ENCODE peak calls at places on chromosome 19, in nine cellular contexts. One of them, this sample, is unnamed.

GRCh38 chr19:39845621-39846175 is 481 bp downstream of the FBL start:
- DNase-seq in thyroid gland: no peak
- DNase-seq in AG04450: no peak
- DNase-seq in body of pancreas: no peak
- DNase-seq in bronchial epithelial cell: no peak
- DNase-seq in CD4-positive, alpha-beta T cell: no peak
- DNase-seq in neural progenitor cell: peak; percentile 61
- DNase-seq in mesendoderm: peak; percentile 60
- DNase-seq in CD8-positive, alpha-beta memory T cell: no peak
- DNase-seq in this sample: no peak

GRCh38 chr19:56983804-56984203 is 136.0 kb upstream of the USP29 start:
- DNase-seq in thyroid gland: no peak
- DNase-seq in AG04450: no peak
- DNase-seq in body of pancreas: no peak
- DNase-seq in bronchial epithelial cell: no peak
- DNase-seq in CD4-positive, alpha-beta T cell: no peak
- DNase-seq in neural progenitor cell: no peak
- DNase-seq in mesendoderm: no peak
- DNase-seq in CD8-positive, alpha-beta memory T cell: no peak
- DNase-seq in this sample: no peak

GRCh38 chr19:19661675-19662251 is 1.7 kb downstream of the ATP13A1 start:
- DNase-seq in thyroid gland: no peak
- DNase-seq in AG04450: no peak
- DNase-seq in body of pancreas: no peak
- DNase-seq in bronchial epithelial cell: no peak
- DNase-seq in CD4-positive, alpha-beta T cell: peak; percentile 20
- DNase-seq in neural progenitor cell: peak; percentile 87
- DNase-seq in mesendoderm: peak; percentile 54
- DNase-seq in CD8-positive, alpha-beta memory T cell: peak; percentile 57
- DNase-seq in this sample: no peak

GRCh38 chr19:18417250-18418033 is 1.8 kb upstream of the SSBP4 start:
- DNase-seq in thyroid gland: peak; percentile 62
- DNase-seq in AG04450: no peak
- DNase-seq in body of pancreas: peak; percentile 46
- DNase-seq in bronchial epithelial cell: no peak
- DNase-seq in CD4-positive, alpha-beta T cell: no peak
- DNase-seq in neural progenitor cell: peak; percentile 88
- DNase-seq in mesendoderm: peak; percentile 94
- DNase-seq in CD8-positive, alpha-beta memory T cell: no peak
- DNase-seq in this sample: no peak

GRCh38 chr19:30070198-30070969 is 128.3 kb downstream of the URI1 start:
- DNase-seq in thyroid gland: no peak
- DNase-seq in AG04450: no peak
- DNase-seq in body of pancreas: peak; percentile 5
- DNase-seq in bronchial epithelial cell: no peak
- DNase-seq in CD4-positive, alpha-beta T cell: no peak
- DNase-seq in neural progenitor cell: peak; percentile 95
- DNase-seq in mesendoderm: no peak
- DNase-seq in CD8-positive, alpha-beta memory T cell: no peak
- DNase-seq in this sample: no peak

GRCh38 chr19:17001603-17002183 is 24.9 kb downstream of the CPAMD8 start:
- DNase-seq in thyroid gland: no peak
- DNase-seq in AG04450: no peak
- DNase-seq in body of pancreas: no peak
- DNase-seq in bronchial epithelial cell: no peak
- DNase-seq in CD4-positive, alpha-beta T cell: peak; percentile 72
- DNase-seq in neural progenitor cell: no peak
- DNase-seq in mesendoderm: peak; percentile 40
- DNase-seq in CD8-positive, alpha-beta memory T cell: peak; percentile 90
- DNase-seq in this sample: no peak

GRCh38 chr19:49441210-49441959 is at the start of gene SLC17A7:
- DNase-seq in thyroid gland: no peak
- DNase-seq in AG04450: no peak
- DNase-seq in body of pancreas: no peak
- DNase-seq in bronchial epithelial cell: no peak
- DNase-seq in CD4-positive, alpha-beta T cell: peak; percentile 49
- DNase-seq in neural progenitor cell: peak; percentile 86
- DNase-seq in mesendoderm: peak; percentile 68
- DNase-seq in CD8-positive, alpha-beta memory T cell: no peak
- DNase-seq in this sample: no peak

GRCh38 chr19:41951686-41952172 is 7.4 kb downstream of the RABAC1 start:
- DNase-seq in thyroid gland: peak; percentile 65
- DNase-seq in AG04450: peak; percentile 16
- DNase-seq in body of pancreas: peak; percentile 83
- DNase-seq in bronchial epithelial cell: peak; percentile 61
- DNase-seq in CD4-positive, alpha-beta T cell: peak; percentile 83
- DNase-seq in neural progenitor cell: peak; percentile 85
- DNase-seq in mesendoderm: peak; percentile 86
- DNase-seq in CD8-positive, alpha-beta memory T cell: peak; percentile 72
- DNase-seq in this sample: peak; percentile 64

GRCh38 chr19:28883241-28883693 is 329.7 kb downstream of the UQCRFS1 start:
- DNase-seq in thyroid gland: no peak
- DNase-seq in AG04450: no peak
- DNase-seq in body of pancreas: no peak
- DNase-seq in bronchial epithelial cell: no peak
- DNase-seq in CD4-positive, alpha-beta T cell: no peak
- DNase-seq in neural progenitor cell: peak; percentile 41
- DNase-seq in mesendoderm: peak; percentile 11
- DNase-seq in CD8-positive, alpha-beta memory T cell: no peak
- DNase-seq in this sample: no peak

GRCh38 chr19:43748205-43748594 is 6.6 kb downstream of the SMG9 start:
- DNase-seq in thyroid gland: no peak
- DNase-seq in AG04450: no peak
- DNase-seq in body of pancreas: no peak
- DNase-seq in bronchial epithelial cell: no peak
- DNase-seq in CD4-positive, alpha-beta T cell: no peak
- DNase-seq in neural progenitor cell: no peak
- DNase-seq in mesendoderm: no peak
- DNase-seq in CD8-positive, alpha-beta memory T cell: no peak
- DNase-seq in this sample: no peak

GRCh38 chr19:54183431-54183830 is 5.9 kb downstream of the MBOAT7 start:
- DNase-seq in thyroid gland: no peak
- DNase-seq in AG04450: no peak
- DNase-seq in body of pancreas: no peak
- DNase-seq in bronchial epithelial cell: no peak
- DNase-seq in CD4-positive, alpha-beta T cell: no peak
- DNase-seq in neural progenitor cell: no peak
- DNase-seq in mesendoderm: no peak
- DNase-seq in CD8-positive, alpha-beta memory T cell: no peak
- DNase-seq in this sample: no peak

GRCh38 chr19:35120492-35120891 is 4.9 kb downstream of the FXYD3 start:
- DNase-seq in thyroid gland: no peak
- DNase-seq in AG04450: no peak
- DNase-seq in body of pancreas: no peak
- DNase-seq in bronchial epithelial cell: peak; percentile 99
- DNase-seq in CD4-positive, alpha-beta T cell: no peak
- DNase-seq in neural progenitor cell: no peak
- DNase-seq in mesendoderm: no peak
- DNase-seq in CD8-positive, alpha-beta memory T cell: no peak
- DNase-seq in this sample: no peak

GRCh38 chr19:7652061-7652641 is 15.2 kb downstream of the STXBP2 start:
- DNase-seq in thyroid gland: peak; percentile 72
- DNase-seq in AG04450: peak; percentile 16
- DNase-seq in body of pancreas: peak; percentile 92
- DNase-seq in bronchial epithelial cell: peak; percentile 83
- DNase-seq in CD4-positive, alpha-beta T cell: peak; percentile 86
- DNase-seq in neural progenitor cell: peak; percentile 92
- DNase-seq in mesendoderm: peak; percentile 89
- DNase-seq in CD8-positive, alpha-beta memory T cell: peak; percentile 83
- DNase-seq in this sample: peak; percentile 70

GRCh38 chr19:30696514-30696913 is 324.3 kb downstream of the ZNF536 start:
- DNase-seq in thyroid gland: peak; percentile 37
- DNase-seq in AG04450: no peak
- DNase-seq in body of pancreas: peak; percentile 66
- DNase-seq in bronchial epithelial cell: no peak
- DNase-seq in CD4-positive, alpha-beta T cell: no peak
- DNase-seq in neural progenitor cell: peak; percentile 75
- DNase-seq in mesendoderm: peak; percentile 94
- DNase-seq in CD8-positive, alpha-beta memory T cell: no peak
- DNase-seq in this sample: no peak

GRCh38 chr19:39409886-39410619 is 2.4 kb upstream of the PLEKHG2 start:
- DNase-seq in thyroid gland: peak; percentile 67
- DNase-seq in AG04450: no peak
- DNase-seq in body of pancreas: peak; percentile 63
- DNase-seq in bronchial epithelial cell: peak; percentile 56
- DNase-seq in CD4-positive, alpha-beta T cell: peak; percentile 80
- DNase-seq in neural progenitor cell: peak; percentile 68
- DNase-seq in mesendoderm: peak; percentile 73
- DNase-seq in CD8-positive, alpha-beta memory T cell: peak; percentile 82
- DNase-seq in this sample: peak; percentile 62

GRCh38 chr19:32469796-32470195 is 64.2 kb downstream of the DPY19L3 start:
- DNase-seq in thyroid gland: no peak
- DNase-seq in AG04450: no peak
- DNase-seq in body of pancreas: no peak
- DNase-seq in bronchial epithelial cell: no peak
- DNase-seq in CD4-positive, alpha-beta T cell: no peak
- DNase-seq in neural progenitor cell: no peak
- DNase-seq in mesendoderm: no peak
- DNase-seq in CD8-positive, alpha-beta memory T cell: no peak
- DNase-seq in this sample: no peak

GRCh38 chr19:32475393-32475792 is 69.8 kb downstream of the DPY19L3 start:
- DNase-seq in thyroid gland: no peak
- DNase-seq in AG04450: no peak
- DNase-seq in body of pancreas: no peak
- DNase-seq in bronchial epithelial cell: no peak
- DNase-seq in CD4-positive, alpha-beta T cell: no peak
- DNase-seq in neural progenitor cell: no peak
- DNase-seq in mesendoderm: no peak
- DNase-seq in CD8-positive, alpha-beta memory T cell: no peak
- DNase-seq in this sample: no peak

GRCh38 chr19:32471095-32471494 is 65.5 kb downstream of the DPY19L3 start:
- DNase-seq in thyroid gland: peak; percentile 90
- DNase-seq in AG04450: no peak
- DNase-seq in body of pancreas: no peak
- DNase-seq in bronchial epithelial cell: no peak
- DNase-seq in CD4-positive, alpha-beta T cell: no peak
- DNase-seq in neural progenitor cell: no peak
- DNase-seq in mesendoderm: no peak
- DNase-seq in CD8-positive, alpha-beta memory T cell: no peak
- DNase-seq in this sample: no peak

GRCh38 chr19:32471811-32472210 is 66.2 kb downstream of the DPY19L3 start:
- DNase-seq in thyroid gland: no peak
- DNase-seq in AG04450: no peak
- DNase-seq in body of pancreas: no peak
- DNase-seq in bronchial epithelial cell: no peak
- DNase-seq in CD4-positive, alpha-beta T cell: no peak
- DNase-seq in neural progenitor cell: no peak
- DNase-seq in mesendoderm: no peak
- DNase-seq in CD8-positive, alpha-beta memory T cell: no peak
- DNase-seq in this sample: no peak
- H3K27me3 ChIP-seq in thyroid gland: no peaks in the 10 kb centered on the region
- H3K27me3 ChIP-seq in AG04450: no peaks in the 10 kb centered on the region
- H3K27me3 ChIP-seq in body of pancreas: no peaks in the 10 kb centered on the region
- H3K27me3 ChIP-seq in bronchial epithelial cell: no peaks in the 10 kb centered on the region
- H3K27me3 ChIP-seq in CD4-positive, alpha-beta T cell: no peaks in the 10 kb centered on the region
- H3K27me3 ChIP-seq in neural progenitor cell: no peaks in the 10 kb centered on the region
- H3K27me3 ChIP-seq in mesendoderm: no peaks in the 10 kb centered on the region
- H3K27me3 ChIP-seq in CD8-positive, alpha-beta memory T cell: no peaks in the 10 kb centered on the region
- H3K27me3 ChIP-seq in this sample: no peaks in the 10 kb centered on the region

GRCh38 chr19:46043519-46043918 is 2.7 kb upstream of the IGFL4 start:
- DNase-seq in thyroid gland: no peak
- DNase-seq in AG04450: no peak
- DNase-seq in body of pancreas: no peak
- DNase-seq in bronchial epithelial cell: no peak
- DNase-seq in CD4-positive, alpha-beta T cell: no peak
- DNase-seq in neural progenitor cell: no peak
- DNase-seq in mesendoderm: no peak
- DNase-seq in CD8-positive, alpha-beta memory T cell: no peak
- DNase-seq in this sample: no peak

GRCh38 chr19:46040125-46040524 is 677 bp downstream of the IGFL4 start:
- DNase-seq in thyroid gland: no peak
- DNase-seq in AG04450: no peak
- DNase-seq in body of pancreas: no peak
- DNase-seq in bronchial epithelial cell: no peak
- DNase-seq in CD4-positive, alpha-beta T cell: no peak
- DNase-seq in neural progenitor cell: no peak
- DNase-seq in mesendoderm: no peak
- DNase-seq in CD8-positive, alpha-beta memory T cell: no peak
- DNase-seq in this sample: no peak

GRCh38 chr19:46040952-46041500 is at the start of gene IGFL4:
- DNase-seq in thyroid gland: no peak
- DNase-seq in AG04450: no peak
- DNase-seq in body of pancreas: no peak
- DNase-seq in bronchial epithelial cell: peak; percentile 47
- DNase-seq in CD4-positive, alpha-beta T cell: no peak
- DNase-seq in neural progenitor cell: no peak
- DNase-seq in mesendoderm: no peak
- DNase-seq in CD8-positive, alpha-beta memory T cell: no peak
- DNase-seq in this sample: no peak

GRCh38 chr19:46036745-46037126 is 4.1 kb downstream of the IGFL4 start:
- DNase-seq in thyroid gland: no peak
- DNase-seq in AG04450: no peak
- DNase-seq in body of pancreas: no peak
- DNase-seq in bronchial epithelial cell: no peak
- DNase-seq in CD4-positive, alpha-beta T cell: no peak
- DNase-seq in neural progenitor cell: no peak
- DNase-seq in mesendoderm: no peak
- DNase-seq in CD8-positive, alpha-beta memory T cell: no peak
- DNase-seq in this sample: no peak

GRCh38 chr19:46042252-46042883 is 1.6 kb upstream of the IGFL4 start:
- DNase-seq in thyroid gland: no peak
- DNase-seq in AG04450: no peak
- DNase-seq in body of pancreas: no peak
- DNase-seq in bronchial epithelial cell: no peak
- DNase-seq in CD4-positive, alpha-beta T cell: no peak
- DNase-seq in neural progenitor cell: no peak
- DNase-seq in mesendoderm: no peak
- DNase-seq in CD8-positive, alpha-beta memory T cell: no peak
- DNase-seq in this sample: no peak
- H3K27me3 ChIP-seq in thyroid gland: no peaks in the 10 kb centered on the region
- H3K27me3 ChIP-seq in AG04450: peaks cover 52% of the 10 kb centered on the region
- H3K27me3 ChIP-seq in body of pancreas: no peaks in the 10 kb centered on the region
- H3K27me3 ChIP-seq in bronchial epithelial cell: peaks cover 51% of the 10 kb centered on the region
- H3K27me3 ChIP-seq in CD4-positive, alpha-beta T cell: peaks cover 35% of the 10 kb centered on the region
- H3K27me3 ChIP-seq in neural progenitor cell: peaks cover 16% of the 10 kb centered on the region
- H3K27me3 ChIP-seq in mesendoderm: no peaks in the 10 kb centered on the region
- H3K27me3 ChIP-seq in CD8-positive, alpha-beta memory T cell: peaks cover 22% of the 10 kb centered on the region
- H3K27me3 ChIP-seq in this sample: no peaks in the 10 kb centered on the region

DNA sequence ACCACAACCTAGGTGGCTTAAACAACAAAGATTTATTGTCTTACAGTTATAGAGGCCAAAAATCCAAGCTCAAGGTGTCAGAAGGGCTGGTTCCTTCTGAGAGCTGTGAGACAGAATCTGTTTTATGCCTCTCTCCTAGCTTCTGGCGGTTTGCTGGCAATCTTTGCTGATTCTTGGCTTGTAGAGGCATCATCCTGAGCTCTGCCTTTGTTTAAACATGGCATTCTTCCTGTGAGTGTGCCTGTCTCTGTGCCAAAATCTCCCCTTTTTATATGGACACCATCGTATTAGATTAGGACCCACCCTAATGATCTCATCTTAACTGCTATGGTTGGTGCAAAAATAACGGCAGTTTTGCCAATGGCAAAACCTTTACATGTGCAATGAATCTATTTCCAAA is 169.1 kb downstream of the CACNA1A start:
- DNase-seq in thyroid gland: no peak
- DNase-seq in AG04450: no peak
- DNase-seq in body of pancreas: no peak
- DNase-seq in bronchial epithelial cell: no peak
- DNase-seq in CD4-positive, alpha-beta T cell: no peak
- DNase-seq in neural progenitor cell: no peak
- DNase-seq in mesendoderm: no peak
- DNase-seq in CD8-positive, alpha-beta memory T cell: no peak
- DNase-seq in this sample: no peak
- H3K27me3 ChIP-seq in thyroid gland: no peaks in the 10 kb centered on the region
- H3K27me3 ChIP-seq in AG04450: no peaks in the 10 kb centered on the region
- H3K27me3 ChIP-seq in body of pancreas: no peaks in the 10 kb centered on the region
- H3K27me3 ChIP-seq in bronchial epithelial cell: no peaks in the 10 kb centered on the region
- H3K27me3 ChIP-seq in CD4-positive, alpha-beta T cell: peaks cover 5% of the 10 kb centered on the region
- H3K27me3 ChIP-seq in neural progenitor cell: no peaks in the 10 kb centered on the region
- H3K27me3 ChIP-seq in mesendoderm: no peaks in the 10 kb centered on the region
- H3K27me3 ChIP-seq in CD8-positive, alpha-beta memory T cell: no peaks in the 10 kb centered on the region
- H3K27me3 ChIP-seq in this sample: no peaks in the 10 kb centered on the region

GRCh38 chr19:10517760-10518443 is 655 bp upstream of the S1PR5 start:
- DNase-seq in thyroid gland: no peak
- DNase-seq in AG04450: no peak
- DNase-seq in body of pancreas: no peak
- DNase-seq in bronchial epithelial cell: peak; percentile 34
- DNase-seq in CD4-positive, alpha-beta T cell: no peak
- DNase-seq in neural progenitor cell: peak; percentile 39
- DNase-seq in mesendoderm: peak; percentile 71
- DNase-seq in CD8-positive, alpha-beta memory T cell: peak; percentile 51
- DNase-seq in this sample: peak; percentile 38
- H3K27me3 ChIP-seq in thyroid gland: peaks cover 11% of the 10 kb centered on the region
- H3K27me3 ChIP-seq in AG04450: peaks cover 48% of the 10 kb centered on the region
- H3K27me3 ChIP-seq in body of pancreas: no peaks in the 10 kb centered on the region
- H3K27me3 ChIP-seq in bronchial epithelial cell: no peaks in the 10 kb centered on the region
- H3K27me3 ChIP-seq in CD4-positive, alpha-beta T cell: peaks cover 56% of the 10 kb centered on the region
- H3K27me3 ChIP-seq in neural progenitor cell: peaks cover 82% of the 10 kb centered on the region
- H3K27me3 ChIP-seq in mesendoderm: no peaks in the 10 kb centered on the region
- H3K27me3 ChIP-seq in CD8-positive, alpha-beta memory T cell: peaks cover 29% of the 10 kb centered on the region
- H3K27me3 ChIP-seq in this sample: no peaks in the 10 kb centered on the region

This sample was measured in prostate gland.